ENCODE peak calls at places on chromosomes 12 and 14, in seven cellular contexts. K is lung, U is endodermal cell, G is fibroblast of mammary gland, S is AG09309, M is IMR-90, P is cardiac fibroblast. Z is an unnamed sample.

GRCh38 chr14:46053221-46053620 is 598.4 kb downstream of the RPL10L start:
- DNase-seq in G (peak; percentile 15), S (no peak), U (no peak), M (no peak), K (no peak), P (no peak), Z (no peak)

GRCh38 chr14:75310295-75311059 is 31.8 kb downstream of the FOS start:
- DNase-seq in U (peak; percentile 94), K (peak; percentile 74), S (no peak), G (peak; percentile 90), M (peak; percentile 86), P (peak; percentile 99), Z (no peak)

GRCh38 chr12:82406651-82407050 is 48.3 kb downstream of the METTL25 start:
- DNase-seq in G (no peak), P (no peak), S (no peak), U (no peak), M (no peak), K (no peak), Z (no peak)

GRCh38 chr14:57865450-57866198 is at the start of gene SLC35F4:
- DNase-seq in U (peak; percentile 97), M (no peak), G (peak; percentile 26), S (no peak), K (no peak), P (peak; percentile 4), Z (no peak)

GRCh38 chr12:94429633-94430032 is 30.0 kb downstream of the CEP83 start:
- DNase-seq in S (no peak), M (no peak), U (peak; percentile 78), K (no peak), G (peak; percentile 12), P (peak; percentile 54), Z (no peak)

GRCh38 chr12:28033538-28033915 is 61.0 kb upstream of the PTHLH start:
- DNase-seq in P (no peak), S (no peak), M (peak; percentile 74), U (no peak), K (no peak), G (peak; percentile 81), Z (no peak)

GRCh38 chr14:99224116-99224910 is 47.7 kb downstream of the BCL11B start:
- DNase-seq in G (no peak), K (no peak), P (no peak), U (peak; percentile 83), M (no peak), S (no peak), Z (no peak)

GRCh38 chr14:87691482-87691881 is 301.5 kb downstream of the GALC start:
- DNase-seq in P (no peak), S (no peak), K (peak; percentile 39), M (no peak), U (no peak), G (no peak), Z (no peak)

GRCh38 chr12:112382866-112383265 is 635 bp upstream of the HECTD4 start:
- DNase-seq in M (no peak), G (no peak), K (no peak), P (no peak), U (no peak), S (no peak), Z (no peak)

GRCh38 chr14:20652996-20653975 is 11.8 kb upstream of the OR6S1 start:
- DNase-seq in G (peak; percentile 92), U (peak; percentile 96), S (no peak), P (peak; percentile 61), K (no peak), M (peak; percentile 67), Z (no peak)

GRCh38 chr12:53532524-53533445 is 25.5 kb upstream of the NPFF start:
- DNase-seq in M (no peak), P (peak; percentile 20), K (no peak), U (no peak), S (no peak), G (no peak), Z (no peak)

GRCh38 chr12:19880076-19880475 is 440.8 kb downstream of the AEBP2 start:
- DNase-seq in P (no peak), S (no peak), M (no peak), G (no peak), K (no peak), U (no peak), Z (no peak)

GRCh38 chr12:98422809-98423208 is 92.6 kb upstream of the TMPO start:
- DNase-seq in M (no peak), G (peak; percentile 17), S (no peak), P (no peak), K (no peak), U (peak; percentile 88), Z (no peak)

GRCh38 chr14:24259282-24260025 is 3.5 kb downstream of the TGM1 start:
- DNase-seq in P (peak; percentile 77), K (peak; percentile 83), U (no peak), G (no peak), S (no peak), M (no peak), Z (no peak)

GRCh38 chr14:68300608-68301007 is 481.0 kb downstream of the RAD51B start:
- DNase-seq in M (no peak), S (no peak), K (no peak), U (no peak), P (no peak), G (no peak), Z (no peak)

GRCh38 chr14:68295316-68295816 is 475.8 kb downstream of the RAD51B start:
- DNase-seq in S (no peak), G (no peak), K (no peak), P (peak; percentile 54), U (peak; percentile 73), M (no peak), Z (no peak)

GRCh38 chr14:68297011-68297410 is 477.4 kb downstream of the RAD51B start:
- DNase-seq in G (no peak), M (no peak), S (no peak), P (no peak), K (no peak), U (no peak), Z (no peak)

GRCh38 chr14:68293404-68293803 is 473.8 kb downstream of the RAD51B start:
- DNase-seq in M (no peak), S (no peak), U (no peak), K (no peak), P (no peak), G (no peak), Z (no peak)

GRCh38 chr14:68297871-68298468 is 478.4 kb downstream of the RAD51B start:
- DNase-seq in G (peak; percentile 37), M (peak; percentile 38), P (peak; percentile 72), K (no peak), U (peak; percentile 64), S (no peak), Z (no peak)
- TF ChIP-seq CTCF in G (peak; percentile 30), M (peak; percentile 51), P (peak; percentile 24), K (no peak), U (peak; percentile 62), S (peak; percentile 43), Z (peak; percentile 7)

GRCh38 chr12:101697930-101698781 is 716 bp downstream of the CHPT1 start:
- DNase-seq in P (peak; percentile 43), M (peak; percentile 7), K (peak; percentile 49), G (peak; percentile 34), S (no peak), U (peak; percentile 77), Z (no peak)

GRCh38 chr12:101700299-101700820 is 2.9 kb downstream of the CHPT1 start:
- DNase-seq in S (no peak), P (no peak), U (no peak), K (no peak), G (no peak), M (no peak), Z (no peak)

GRCh38 chr12:101697197-101697929 is at the start of gene CHPT1:
- DNase-seq in M (peak; percentile 38), S (no peak), P (peak; percentile 31), U (peak; percentile 94), K (peak; percentile 75), G (peak; percentile 19), Z (no peak)

GRCh38 chr12:101696477-101697196 is 803 bp upstream of the CHPT1 start:
- DNase-seq in K (peak; percentile 54), U (no peak), G (peak; percentile 20), P (peak; percentile 8), M (no peak), S (no peak), Z (no peak)

GRCh38 chr12:101698782-101699347 is 1.4 kb downstream of the CHPT1 start:
- DNase-seq in G (peak; percentile 27), U (no peak), M (peak; percentile 12), S (no peak), K (no peak), P (peak; percentile 12), Z (no peak)
- H3K4me3 ChIP-seq in G (peak overlapping the region; percentile 80), U (peak overlapping the region; percentile 88), M (peak overlapping the region; percentile 99), S (peak overlapping the region; percentile 61), K (no peak overlapping the region), P (peak overlapping the region; percentile 82), Z (peak overlapping the region; percentile 88)

GRCh38 chr12:132187646-132188450 is 43.6 kb downstream of the NOC4L start:
- DNase-seq in G (no peak), K (no peak), U (no peak), S (no peak), M (no peak), P (no peak), Z (no peak)

GRCh38 chr12:132188451-132189298 is 44.4 kb downstream of the NOC4L start:
- DNase-seq in P (no peak), S (no peak), K (no peak), U (no peak), M (no peak), G (no peak), Z (no peak)

GRCh38 chr12:132190834-132191500 is 46.7 kb downstream of the NOC4L start:
- DNase-seq in S (no peak), M (no peak), U (no peak), P (no peak), K (no peak), G (no peak), Z (no peak)

GRCh38 chr12:132190012-132190755 is 45.9 kb downstream of the NOC4L start:
- DNase-seq in P (no peak), S (no peak), G (no peak), U (peak; percentile 90), K (no peak), M (no peak), Z (no peak)

GRCh38 chr12:132189378-132190011 is 45.2 kb downstream of the NOC4L start:
- DNase-seq in G (peak; percentile 75), K (peak; percentile 90), S (peak; percentile 11), P (peak; percentile 95), U (peak; percentile 95), M (peak; percentile 76), Z (peak; percentile 14)
- TF ChIP-seq CTCF in G (no peak), K (no peak), S (no peak), P (no peak), U (no peak), M (no peak), Z (no peak)

DNA sequence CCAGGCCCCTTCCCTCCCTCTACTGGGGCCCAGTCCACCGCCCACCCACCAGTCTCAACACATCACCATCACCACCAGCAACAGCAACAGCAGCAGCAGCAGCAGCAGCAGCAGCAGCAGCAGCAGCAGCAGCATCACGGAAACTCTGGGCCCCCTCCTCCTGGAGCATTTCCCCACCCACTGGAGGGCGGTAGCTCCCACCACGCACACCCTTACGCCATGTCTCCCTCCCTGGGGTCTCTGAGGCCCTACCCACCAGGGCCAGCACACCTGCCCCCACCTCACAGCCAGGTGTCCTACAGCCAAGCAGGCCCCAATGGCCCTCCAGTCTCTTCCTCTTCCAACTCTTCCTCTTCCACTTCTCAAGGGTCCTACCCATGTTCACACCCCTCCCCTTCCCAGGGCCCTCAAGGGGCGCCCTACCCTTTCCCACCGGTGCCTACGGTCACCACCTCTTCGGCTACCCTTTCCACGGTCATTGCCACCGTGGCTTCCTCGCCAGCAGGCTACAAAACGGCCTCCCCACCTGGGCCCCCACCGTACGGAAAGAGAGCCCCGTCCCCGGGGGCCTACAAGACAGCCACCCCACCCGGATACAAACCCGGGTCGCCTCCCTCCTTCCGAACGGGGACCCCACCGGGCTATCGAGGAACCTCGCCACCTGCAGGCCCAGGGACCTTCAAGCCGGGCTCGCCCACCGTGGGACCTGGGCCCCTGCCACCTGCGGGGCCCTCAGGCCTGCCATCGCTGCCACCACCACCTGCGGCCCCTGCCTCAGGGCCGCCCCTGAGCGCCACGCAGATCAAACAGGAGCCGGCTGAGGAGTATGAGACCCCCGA is 6.8 kb upstream of the RNU7-1 start:
- DNase-seq in P (no peak), M (no peak), S (no peak), U (peak; percentile 71), G (no peak), K (no peak), Z (no peak)
- H3K4me3 ChIP-seq in P (peak overlapping the region; percentile 30), M (no peak overlapping the region), S (peak overlapping the region; percentile 49), U (peak overlapping the region; percentile 40), G (peak overlapping the region; percentile 55), K (no peak overlapping the region), Z (peak overlapping the region; percentile 63)